ENCODE peak calls at places on chromosomes 6 and 20, in four cellular contexts. E, B, L and U are unnamed samples.
A peak's percentile ranks its signal among the peaks of the same experiment; 100 is the strongest.

GRCh38 chr20:43942661-43943285 is 28.1 kb downstream of the TOX2 start:
- DNase-seq in E (no peak), B (peak; percentile 85), L (no peak), U (peak; percentile 78)

GRCh38 chr6:125811259-125811658 is 20.5 kb downstream of the NCOA7 start:
- DNase-seq in E (no peak), B (no peak), L (no peak), U (no peak)

GRCh38 chr6:32212076-32212760 is 11.6 kb downstream of the NOTCH4 start:
- DNase-seq in E (no peak), B (no peak), L (no peak), U (no peak)

GRCh38 chr20:36035720-36036119 is 67.3 kb downstream of the CNBD2 start:
- DNase-seq in E (no peak), B (no peak), L (no peak), U (no peak)

GRCh38 chr6:26304213-26305096 is 60.5 kb upstream of the BTN3A2 start:
- DNase-seq in E (no peak), B (peak; percentile 70), L (no peak), U (no peak)

GRCh38 chr20:59623133-59623532 is 18.8 kb downstream of the PHACTR3 start:
- DNase-seq in E (no peak), B (no peak), L (no peak), U (no peak)

GRCh38 chr6:3306848-3307247 is 48.1 kb downstream of the PSMG4 start:
- DNase-seq in E (no peak), B (no peak), L (no peak), U (no peak)

GRCh38 chr6:151425561-151425960 is 26.4 kb downstream of the RMND1 start:
- DNase-seq in E (no peak), B (peak; percentile 20), L (no peak), U (no peak)

GRCh38 chr20:46578745-46579144 is 28.3 kb upstream of the OCSTAMP start:
- DNase-seq in E (no peak), B (no peak), L (no peak), U (no peak)

GRCh38 chr6:131379951-131380350 is 193.1 kb upstream of the ARG1 start:
- DNase-seq in E (no peak), B (peak; percentile 61), L (no peak), U (no peak)

GRCh38 chr6:108510461-108511319 is 50.0 kb upstream of the FOXO3 start:
- DNase-seq in E (no peak), B (no peak), L (no peak), U (no peak)

GRCh38 chr6:157714153-157714490 is 108.9 kb upstream of the SNX9 start:
- DNase-seq in E (no peak), B (peak; percentile 52), L (no peak), U (no peak)

GRCh38 chr6:111911428-111911827 is 38.2 kb upstream of the FYN start:
- DNase-seq in E (no peak), B (no peak), L (no peak), U (no peak)

GRCh38 chr6:52512199-52512598 is 64.7 kb downstream of the TRAM2 start:
- DNase-seq in E (no peak), B (peak; percentile 88), L (peak; percentile 51), U (peak; percentile 92)

GRCh38 chr6:116507324-116507723 is 4.1 kb upstream of the CALHM5 start:
- DNase-seq in E (no peak), B (peak; percentile 75), L (no peak), U (no peak)

GRCh38 chr6:157248264-157248663 is 75.1 kb downstream of the TMEM242 start:
- DNase-seq in E (no peak), B (no peak), L (no peak), U (no peak)

GRCh38 chr6:156865019-156865629 is 87.9 kb downstream of the ARID1B start:
- DNase-seq in E (no peak), B (peak; percentile 49), L (no peak), U (no peak)

GRCh38 chr6:116060572-116061283 is at the start of gene FRK:
- DNase-seq in E (no peak), B (peak; percentile 24), L (no peak), U (peak; percentile 47)

GRCh38 chr20:16129411-16129810 is 443.8 kb downstream of the KIF16B start:
- DNase-seq in E (no peak), B (no peak), L (no peak), U (no peak)

GRCh38 chr6:73722318-73723060 is 26.5 kb downstream of the CD109 start:
- DNase-seq in E (peak; percentile 46), B (peak; percentile 93), L (no peak), U (peak; percentile 91)

GRCh38 chr20:61805781-61806180 is 259.9 kb downstream of the TAF4 start:
- DNase-seq in E (no peak), B (no peak), L (no peak), U (no peak)

GRCh38 chr20:59010321-59010994 is 3.4 kb upstream of the CTSZ start:
- DNase-seq in E (no peak), B (no peak), L (no peak), U (peak; percentile 75)

GRCh38 chr6:14464049-14464448 is 346.5 kb downstream of the CD83 start:
- DNase-seq in E (no peak), B (no peak), L (peak; percentile 69), U (no peak)

GRCh38 chr6:169556758-169557505 is 144.9 kb downstream of the WDR27 start:
- DNase-seq in E (peak; percentile 61), B (no peak), L (no peak), U (no peak)

GRCh38 chr6:79034865-79035264 is 43.2 kb downstream of the PHIP start:
- DNase-seq in E (peak; percentile 32), B (peak; percentile 14), L (no peak), U (no peak)
- TF ChIP-seq FOS in E (no peak), B (no peak), L (no peak), U (no peak)

DNA sequence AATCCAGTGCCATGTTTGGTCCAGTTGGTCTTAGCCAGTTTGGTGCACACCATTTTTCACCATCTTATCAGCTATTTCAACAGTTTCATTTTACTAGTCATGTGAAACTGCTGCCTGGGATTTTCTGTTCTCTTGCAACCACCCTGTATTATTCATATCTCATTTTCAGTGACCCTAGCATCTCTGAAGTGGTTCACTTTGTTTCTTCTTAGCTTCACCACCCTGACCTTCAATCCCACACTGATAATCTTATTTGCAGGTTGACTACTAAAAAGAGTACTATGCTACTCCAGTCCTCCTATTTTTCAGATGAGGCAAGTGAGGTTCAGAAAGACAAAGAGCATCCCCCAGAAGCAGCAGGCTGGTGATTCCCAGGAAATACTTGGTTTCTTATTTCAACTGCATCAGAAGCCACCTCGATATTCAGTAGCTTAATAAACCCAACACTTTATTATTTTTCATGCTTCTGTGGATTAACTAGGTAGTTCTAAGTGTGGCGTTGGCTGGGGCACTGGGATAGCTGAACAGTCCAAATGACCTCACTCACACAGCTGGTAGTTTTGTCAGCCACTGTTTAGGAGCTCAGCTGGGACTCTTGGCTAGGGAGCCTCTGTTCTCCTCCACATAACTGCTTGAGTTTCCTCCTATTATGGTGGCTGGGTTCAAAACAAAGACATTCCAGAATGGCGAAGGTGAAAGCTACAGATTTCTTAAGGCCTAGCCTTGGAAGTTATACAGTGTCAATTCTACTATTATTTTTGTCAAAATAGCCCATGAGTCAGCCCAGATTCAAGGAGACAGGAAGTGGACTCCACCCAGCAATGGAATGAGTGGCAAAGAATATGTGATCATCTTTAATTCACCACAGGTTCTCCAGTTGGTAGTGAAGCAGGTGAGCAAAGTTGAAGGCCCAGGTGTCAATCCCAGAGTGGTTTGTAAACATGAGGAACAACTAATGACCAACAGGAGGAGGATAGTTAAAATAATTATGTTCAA is 40.6 kb downstream of the BPIFB4 start:
- DNase-seq in E (peak; percentile 67), B (no peak), L (no peak), U (no peak)
- TF ChIP-seq FOS in E (no peak), B (no peak), L (no peak), U (no peak)

DNA sequence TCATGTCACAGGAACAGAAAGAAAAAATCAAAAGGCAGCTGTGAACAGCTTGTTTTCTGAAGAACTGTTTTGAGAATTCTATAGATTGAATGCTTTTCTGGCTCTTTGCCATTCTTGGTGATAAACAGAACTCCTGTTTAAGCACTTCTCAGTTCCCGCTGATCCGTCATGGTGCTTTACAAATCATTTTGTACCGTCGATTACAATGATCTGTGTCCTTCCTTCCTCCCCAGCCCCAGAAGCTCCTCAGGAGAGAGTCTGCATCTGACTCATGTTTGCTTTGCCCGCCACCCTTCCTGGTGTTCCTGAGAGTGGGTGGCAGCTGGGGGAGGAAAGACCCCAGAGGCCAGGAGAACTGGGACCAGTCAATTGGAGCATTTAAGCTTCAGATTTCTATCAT is 538.6 kb upstream of the MARCKS start:
- DNase-seq in E (no peak), B (peak; percentile 4), L (no peak), U (peak; percentile 71)
- TF ChIP-seq FOS in E (no peak), B (no peak), L (no peak), U (peak; percentile 81)

GRCh38 chr20:24443436-24443835 is 26.0 kb upstream of the SYNDIG1 start:
- DNase-seq in E (no peak), B (no peak), L (no peak), U (no peak)
- TF ChIP-seq FOS in E (no peak), B (no peak), L (no peak), U (no peak)

GRCh38 chr20:19826179-19826914 is 68.3 kb downstream of the RIN2 start:
- DNase-seq in E (no peak), B (no peak), L (no peak), U (peak; percentile 77)

GRCh38 chr20:19824861-19825260 is 66.8 kb downstream of the RIN2 start:
- DNase-seq in E (no peak), B (peak; percentile 60), L (no peak), U (no peak)

GRCh38 chr20:19828233-19828632 is 70.2 kb downstream of the RIN2 start:
- DNase-seq in E (peak; percentile 68), B (peak; percentile 82), L (no peak), U (peak; percentile 70)

GRCh38 chr20:19830351-19830750 is 72.3 kb downstream of the RIN2 start:
- DNase-seq in E (no peak), B (peak; percentile 69), L (no peak), U (peak; percentile 59)

DNA sequence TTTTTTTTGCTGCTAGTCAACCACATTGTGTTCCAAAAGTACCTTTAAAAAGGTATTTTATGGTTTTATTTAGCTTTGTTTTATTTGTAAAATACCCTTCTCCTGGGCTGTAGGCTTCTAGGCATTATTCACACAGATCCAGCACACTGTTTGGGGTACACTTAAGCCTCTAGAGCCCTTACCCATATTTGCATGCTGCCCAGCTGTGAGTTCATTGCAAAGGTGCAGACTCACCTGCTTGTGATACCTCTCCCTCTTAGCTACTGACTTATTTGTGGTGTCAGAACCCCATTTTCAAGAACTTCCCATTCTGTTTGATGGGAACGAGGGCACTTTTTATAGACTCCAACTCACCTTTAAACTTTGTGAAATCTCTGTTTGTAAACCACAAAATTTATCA is 69.8 kb downstream of the RIN2 start:
- DNase-seq in E (no peak), B (no peak), L (no peak), U (no peak)
- TF ChIP-seq FOS in E (no peak), B (no peak), L (no peak), U (no peak)

DNA sequence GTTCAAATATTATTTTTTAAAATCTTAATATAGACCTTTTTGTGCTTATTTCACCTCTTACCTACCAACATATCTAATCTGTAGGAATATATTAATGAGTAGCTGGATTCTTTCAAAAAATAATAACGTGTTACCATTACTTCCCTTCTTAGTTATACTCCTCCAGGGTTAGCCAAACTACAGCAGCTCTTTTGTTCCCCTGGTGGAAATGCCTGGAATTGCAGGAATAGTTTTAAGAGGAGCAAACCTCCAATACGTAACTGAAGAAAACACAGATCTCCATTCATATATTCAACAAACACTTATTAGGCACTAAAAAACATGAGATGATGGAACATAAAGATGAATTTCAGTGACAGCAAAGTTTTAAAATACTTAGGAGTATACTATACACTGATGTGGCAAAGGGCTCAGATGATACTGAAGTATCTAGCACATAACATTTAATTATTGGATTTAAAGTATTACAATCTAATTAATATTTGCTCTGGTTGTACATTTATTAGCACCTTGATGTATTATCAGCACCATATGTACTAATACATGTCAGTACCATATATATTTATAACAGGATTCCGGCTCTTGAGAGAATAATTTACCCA is 78.3 kb downstream of the TBX18 start:
- DNase-seq in E (no peak), B (peak; percentile 16), L (peak; percentile 19), U (no peak)
- TF ChIP-seq FOS in E (no peak), B (no peak), L (no peak), U (no peak)

GRCh38 chr6:69456086-69456485 is 340.7 kb downstream of the LMBRD1 start:
- DNase-seq in E (no peak), B (no peak), L (no peak), U (no peak)
- TF ChIP-seq FOS in E (no peak), B (no peak), L (no peak), U (no peak)